ENCODE peak calls at places on chromosomes 4 and X, in four cellular contexts. D is fibroblast of lung; S is NB4; L is activated CD8-positive, alpha-beta memory T cell treated with anti-CD3 and anti-CD28 coated beads, Interleukin-2, amount 50 U/mL, for 48 hours. M is an unnamed sample.

GRCh38 chrX:51336584-51336983 is 4.0 kb downstream of the NUDT10 start:
- DNase-seq in D (peak; percentile 37), S (peak; percentile 24), L (no peak), M (no peak)

GRCh38 chr4:186719925-186720694 is 3.5 kb downstream of the FAT1 start:
- DNase-seq in D (peak; percentile 40), S (peak; percentile 50), L (no peak), M (no peak)

GRCh38 chrX:2474963-2475726 is 25.6 kb downstream of the DHRSX start:
- DNase-seq in D (no peak), S (no peak), L (no peak), M (no peak)

GRCh38 chr4:106715825-106716224 is 320.3 kb downstream of the DKK2 start:
- DNase-seq in D (no peak), S (no peak), L (no peak), M (no peak)

GRCh38 chr4:136741468-136741867 is 790.8 kb downstream of the PCDH18 start:
- DNase-seq in D (peak; percentile 38), S (no peak), L (no peak), M (no peak)

GRCh38 chrX:17939724-17940123 is 78.6 kb upstream of the RAI2 start:
- DNase-seq in D (no peak), S (no peak), L (no peak), M (no peak)

GRCh38 chr4:675036-675804 is 878 bp downstream of the MYL5 start:
- DNase-seq in D (no peak), S (peak; percentile 69), L (peak; percentile 74), M (no peak)

GRCh38 chrX:152899874-152900719 is 2.2 kb downstream of the ZNF185 start:
- DNase-seq in D (no peak), S (no peak), L (no peak), M (no peak)

GRCh38 chr4:36207367-36207766 is 36.9 kb downstream of the ARAP2 start:
- DNase-seq in D (no peak), S (no peak), L (no peak), M (no peak)

GRCh38 chrX:41796577-41796976 is 72.6 kb downstream of the GPR82 start:
- DNase-seq in D (no peak), S (no peak), L (no peak), M (no peak)

M was measured in left lobe of liver.